ENCODE peak calls at places on chromosomes 7 and 10, in ten cellular contexts. Y is astrocyte of the cerebellum, G is HAP-1, S is mammary epithelial cell, B is left ventricle myocardium inferior, V is HepG2, H is HCT116, A is right atrium auricular region, M is brain microvascular endothelial cell, E is aorta. J is an unnamed sample.

GRCh38 chr10:30556189-30556588 is 73.4 kb downstream of the LYZL2 start:
- DNase-seq in H (no peak), A (no peak), Y (no peak), V (no peak), M (no peak), E (no peak), S (peak; percentile 59), B (no peak), G (no peak), J (no peak)

GRCh38 chr10:134205-134742 is 981 bp upstream of the ZMYND11 start:
- DNase-seq in M (no peak), H (no peak), A (no peak), S (peak; percentile 23), E (no peak), V (no peak), B (peak; percentile 30), Y (no peak), G (no peak), J (no peak)

GRCh38 chr10:63976538-63976937 is 455.3 kb downstream of the REEP3 start:
- DNase-seq in Y (no peak), A (no peak), B (no peak), M (peak; percentile 52), G (peak; percentile 56), S (peak; percentile 9), E (peak; percentile 51), V (peak; percentile 29), H (peak; percentile 48), J (no peak)

GRCh38 chr10:113692271-113692670 is 12.6 kb downstream of the CASP7 start:
- DNase-seq in S (no peak), E (no peak), V (no peak), B (no peak), H (no peak), A (no peak), G (no peak), Y (no peak), M (no peak), J (no peak)

GRCh38 chr7:30922596-30922995 is 10.9 kb downstream of the AQP1 start:
- DNase-seq in V (no peak), H (no peak), E (no peak), S (no peak), B (peak; percentile 12), M (no peak), A (peak; percentile 23), G (no peak), Y (no peak), J (no peak)

GRCh38 chr10:26460736-26461135 is 22.6 kb downstream of the APBB1IP start:
- DNase-seq in M (no peak), B (no peak), G (no peak), A (no peak), E (no peak), Y (no peak), V (no peak), S (no peak), H (no peak), J (no peak)

GRCh38 chr10:128046156-128046933 is 79.9 kb downstream of the MKI67 start:
- DNase-seq in B (no peak), H (no peak), S (no peak), M (no peak), V (no peak), E (peak; percentile 47), G (no peak), Y (no peak), A (no peak), J (no peak)

GRCh38 chr7:6162650-6163366 is 109.6 kb downstream of the CYTH3 start:
- DNase-seq in V (no peak), M (no peak), Y (no peak), B (no peak), H (no peak), A (no peak), S (no peak), G (no peak), E (no peak), J (no peak)

GRCh38 chr7:37320140-37320839 is 128.4 kb downstream of the ELMO1 start:
- DNase-seq in S (no peak), V (peak; percentile 5), B (no peak), Y (no peak), A (no peak), G (no peak), H (no peak), M (no peak), E (no peak), J (no peak)

GRCh38 chr10:110563132-110563531 is 4.4 kb upstream of the SMC3 start:
- DNase-seq in M (no peak), H (no peak), Y (no peak), G (no peak), V (no peak), E (no peak), B (no peak), A (no peak), S (no peak), J (no peak)

DNA sequence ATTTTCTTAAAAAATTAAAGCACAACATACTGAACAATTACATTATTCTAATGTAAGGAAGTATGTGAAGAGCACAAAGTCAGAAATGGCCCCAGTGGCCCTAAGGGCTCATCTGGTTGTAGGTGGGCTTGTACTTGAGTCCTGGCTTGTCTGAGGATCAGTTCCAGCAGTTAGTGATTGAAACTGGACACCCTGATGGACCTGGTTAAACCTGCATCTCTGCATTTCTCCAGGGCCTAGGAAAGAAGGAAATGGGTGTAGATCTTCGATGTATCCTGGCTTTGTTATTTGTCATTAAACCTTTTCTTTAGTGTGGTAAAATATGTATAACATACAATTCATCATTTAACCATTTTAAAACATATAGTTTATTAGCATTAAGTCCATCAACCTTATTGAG is 9.7 kb upstream of the AKR1C2 start:
- DNase-seq in H (no peak), Y (no peak), V (no peak), B (no peak), M (no peak), G (no peak), A (no peak), E (no peak), S (no peak), J (no peak)
- H3K4me3 ChIP-seq in H (no peak overlapping the region), Y (no peak overlapping the region), V (no peak overlapping the region), B (no peak overlapping the region), M (no peak overlapping the region), G (no peak overlapping the region), A (no peak overlapping the region), E (no peak overlapping the region), S (no peak overlapping the region), J (no peak overlapping the region)

GRCh38 chr10:78979938-78980337 is 88.8 kb upstream of the ZMIZ1 start:
- DNase-seq in H (no peak), Y (no peak), S (no peak), B (no peak), M (no peak), V (no peak), G (no peak), E (no peak), A (no peak), J (no peak)

GRCh38 chr10:78980354-78980753 is 88.4 kb upstream of the ZMIZ1 start:
- DNase-seq in G (no peak), V (no peak), S (no peak), A (no peak), H (no peak), Y (no peak), M (no peak), B (no peak), E (no peak), J (no peak)

GRCh38 chr10:78976825-78977760 is 91.7 kb upstream of the ZMIZ1 start:
- DNase-seq in S (no peak), H (no peak), E (no peak), B (no peak), Y (no peak), A (no peak), V (peak; percentile 28), G (no peak), M (no peak), J (no peak)

GRCh38 chr10:78980815-78981214 is 88.0 kb upstream of the ZMIZ1 start:
- DNase-seq in V (no peak), Y (no peak), E (no peak), A (no peak), B (no peak), M (no peak), H (no peak), G (no peak), S (no peak), J (no peak)

DNA sequence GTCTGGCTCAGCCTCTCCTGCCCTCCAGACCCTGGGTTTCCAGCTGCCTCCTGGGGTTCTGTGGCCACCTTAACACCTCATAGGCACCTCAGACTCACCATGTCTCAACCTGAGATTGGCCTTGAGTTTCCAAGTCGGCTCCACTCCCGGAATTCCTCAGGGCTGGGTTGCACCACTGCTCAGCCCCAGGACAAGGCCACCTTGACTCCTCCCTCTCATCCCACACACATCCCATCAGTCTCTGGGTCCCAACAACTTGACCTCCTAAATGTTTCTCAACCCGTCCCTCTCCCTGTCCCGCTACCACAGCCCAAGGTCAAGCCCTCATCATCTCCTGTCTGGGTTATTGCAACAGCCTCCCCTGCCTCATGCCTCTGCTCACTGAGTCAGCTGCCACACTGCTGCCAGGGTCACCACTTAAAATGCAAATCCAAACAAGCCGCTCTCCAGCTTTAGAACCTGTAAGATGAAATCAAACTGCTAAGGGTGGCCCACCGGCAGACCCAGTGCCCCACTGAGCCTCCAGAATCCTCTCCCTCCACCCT is 90.9 kb upstream of the ZMIZ1 start:
- DNase-seq in A (peak; percentile 82), H (no peak), V (peak; percentile 89), E (peak; percentile 77), S (peak; percentile 87), G (no peak), M (peak; percentile 44), B (no peak), Y (peak; percentile 43), J (no peak)
- H3K4me3 ChIP-seq in A (no peak overlapping the region), H (no peak overlapping the region), V (peak overlapping the region; percentile 6), E (no peak overlapping the region), S (no peak overlapping the region), G (no peak overlapping the region), M (no peak overlapping the region), B (no peak overlapping the region), Y (no peak overlapping the region), J (no peak overlapping the region)

GRCh38 chr10:33298110-33298509 is 36.4 kb downstream of the NRP1 start:
- DNase-seq in S (no peak), E (no peak), M (no peak), Y (no peak), G (no peak), B (no peak), A (no peak), V (no peak), H (no peak), J (no peak)
- H3K4me3 ChIP-seq in S (no peak overlapping the region), E (no peak overlapping the region), M (no peak overlapping the region), Y (no peak overlapping the region), G (no peak overlapping the region), B (peak overlapping the region; percentile 10), A (no peak overlapping the region), V (no peak overlapping the region), H (no peak overlapping the region), J (no peak overlapping the region)

GRCh38 chr7:24831240-24831639 is 74.0 kb upstream of the GSDME start:
- DNase-seq in G (no peak), A (no peak), B (no peak), H (no peak), V (no peak), S (peak; percentile 62), E (no peak), Y (peak; percentile 73), M (no peak), J (no peak)
- H3K4me3 ChIP-seq in G (no peak overlapping the region), A (no peak overlapping the region), B (no peak overlapping the region), H (no peak overlapping the region), V (no peak overlapping the region), S (no peak overlapping the region), E (no peak overlapping the region), Y (no peak overlapping the region), M (no peak overlapping the region), J (no peak overlapping the region)

GRCh38 chr7:73769481-73770001 is 529 bp downstream of the CLDN3 start:
- DNase-seq in G (no peak), A (no peak), Y (no peak), M (no peak), H (no peak), V (no peak), E (no peak), S (no peak), B (no peak), J (no peak)
- H3K4me3 ChIP-seq in G (peak overlapping the region; percentile 37), A (no peak overlapping the region), Y (no peak overlapping the region), M (no peak overlapping the region), H (peak overlapping the region; percentile 44), V (no peak overlapping the region), E (no peak overlapping the region), S (no peak overlapping the region), B (peak overlapping the region; percentile 40), J (no peak overlapping the region)

J was measured in HFF-Myc.